ENCODE peak calls at places on chromosomes 2 and 18, in seven cellular contexts. One of them, this sample, is unnamed.

GRCh38 chr2:150425121-150425559 is 62.3 kb downstream of the RND3 start:
- ATAC-seq in GM23338: peak; percentile 92
- ATAC-seq in GM12878: peak; percentile 51
- ATAC-seq in HCT116: no peak
- ATAC-seq in HepG2: peak; percentile 36
- ATAC-seq in Panc1: no peak
- ATAC-seq in upper lobe of left lung: no peak
- ATAC-seq in this sample: no peak

GRCh38 chr2:9439536-9439935 is 16.1 kb downstream of the CPSF3 start:
- ATAC-seq in HepG2: no peak
- ATAC-seq in upper lobe of left lung: no peak
- ATAC-seq in Panc1: no peak
- ATAC-seq in GM23338: no peak
- ATAC-seq in GM12878: no peak
- ATAC-seq in HCT116: no peak
- ATAC-seq in this sample: no peak

GRCh38 chr2:98727758-98728718 is 2.9 kb downstream of the MGAT4A start:
- ATAC-seq in upper lobe of left lung: no peak
- ATAC-seq in GM23338: no peak
- ATAC-seq in Panc1: no peak
- ATAC-seq in HepG2: peak; percentile 10
- ATAC-seq in GM12878: peak; percentile 20
- ATAC-seq in HCT116: no peak
- ATAC-seq in this sample: no peak

GRCh38 chr2:146762786-146763185 is 1082.0 kb upstream of the ACVR2A start:
- ATAC-seq in Panc1: no peak
- ATAC-seq in HepG2: no peak
- ATAC-seq in GM23338: no peak
- ATAC-seq in GM12878: no peak
- ATAC-seq in HCT116: no peak
- ATAC-seq in upper lobe of left lung: no peak
- ATAC-seq in this sample: no peak

GRCh38 chr2:139214806-139215205 is 434.6 kb upstream of the NXPH2 start:
- ATAC-seq in HepG2: no peak
- ATAC-seq in HCT116: no peak
- ATAC-seq in GM23338: no peak
- ATAC-seq in upper lobe of left lung: no peak
- ATAC-seq in Panc1: no peak
- ATAC-seq in GM12878: no peak
- ATAC-seq in this sample: no peak

GRCh38 chr18:51614033-51614432 is 416.6 kb upstream of the MEX3C start:
- ATAC-seq in GM23338: no peak
- ATAC-seq in GM12878: no peak
- ATAC-seq in HepG2: peak; percentile 49
- ATAC-seq in Panc1: no peak
- ATAC-seq in upper lobe of left lung: no peak
- ATAC-seq in HCT116: no peak
- ATAC-seq in this sample: no peak

GRCh38 chr2:168538534-168538933 is 82.5 kb downstream of the CERS6 start:
- ATAC-seq in HepG2: no peak
- ATAC-seq in Panc1: peak; percentile 44
- ATAC-seq in HCT116: peak; percentile 50
- ATAC-seq in GM23338: no peak
- ATAC-seq in upper lobe of left lung: no peak
- ATAC-seq in GM12878: no peak
- ATAC-seq in this sample: no peak

GRCh38 chr2:190717764-190718651 is 69.1 kb downstream of the NAB1 start:
- ATAC-seq in GM12878: no peak
- ATAC-seq in upper lobe of left lung: no peak
- ATAC-seq in GM23338: no peak
- ATAC-seq in HepG2: peak; percentile 47
- ATAC-seq in HCT116: no peak
- ATAC-seq in Panc1: no peak
- ATAC-seq in this sample: no peak

GRCh38 chr2:70520825-70521224 is 32.8 kb downstream of the TGFA start:
- ATAC-seq in GM23338: no peak
- ATAC-seq in upper lobe of left lung: no peak
- ATAC-seq in Panc1: no peak
- ATAC-seq in GM12878: no peak
- ATAC-seq in HepG2: no peak
- ATAC-seq in HCT116: no peak
- ATAC-seq in this sample: no peak

GRCh38 chr2:229815342-229815741 is 101.0 kb upstream of the DNER start:
- ATAC-seq in GM12878: no peak
- ATAC-seq in GM23338: no peak
- ATAC-seq in HCT116: no peak
- ATAC-seq in HepG2: no peak
- ATAC-seq in Panc1: peak; percentile 77
- ATAC-seq in upper lobe of left lung: no peak
- ATAC-seq in this sample: no peak

GRCh38 chr2:19256239-19256638 is 102.2 kb downstream of the OSR1 start:
- ATAC-seq in upper lobe of left lung: no peak
- ATAC-seq in GM12878: no peak
- ATAC-seq in HCT116: no peak
- ATAC-seq in Panc1: no peak
- ATAC-seq in HepG2: no peak
- ATAC-seq in GM23338: no peak
- ATAC-seq in this sample: no peak

GRCh38 chr18:2303517-2304238 is 267.6 kb downstream of the METTL4 start:
- ATAC-seq in Panc1: no peak
- ATAC-seq in HCT116: no peak
- ATAC-seq in upper lobe of left lung: no peak
- ATAC-seq in GM12878: no peak
- ATAC-seq in HepG2: no peak
- ATAC-seq in GM23338: no peak
- ATAC-seq in this sample: no peak

GRCh38 chr2:16739778-16740581 is 74.3 kb upstream of the CYRIA start:
- ATAC-seq in HepG2: no peak
- ATAC-seq in GM23338: no peak
- ATAC-seq in Panc1: no peak
- ATAC-seq in upper lobe of left lung: peak; percentile 70
- ATAC-seq in HCT116: no peak
- ATAC-seq in GM12878: no peak
- ATAC-seq in this sample: no peak

GRCh38 chr2:61943251-61943650 is 37.8 kb downstream of the COMMD1 start:
- ATAC-seq in Panc1: no peak
- ATAC-seq in GM23338: no peak
- ATAC-seq in GM12878: peak; percentile 79
- ATAC-seq in HepG2: no peak
- ATAC-seq in HCT116: peak; percentile 46
- ATAC-seq in upper lobe of left lung: no peak
- ATAC-seq in this sample: no peak

GRCh38 chr2:23803965-23804542 is 122.9 kb downstream of the ATAD2B start:
- ATAC-seq in GM23338: peak; percentile 99
- ATAC-seq in upper lobe of left lung: no peak
- ATAC-seq in HCT116: peak; percentile 92
- ATAC-seq in GM12878: peak; percentile 75
- ATAC-seq in HepG2: peak; percentile 92
- ATAC-seq in Panc1: peak; percentile 81
- ATAC-seq in this sample: no peak

GRCh38 chr2:190050001-190050400 is 12.5 kb downstream of the MSTN start:
- ATAC-seq in Panc1: no peak
- ATAC-seq in upper lobe of left lung: no peak
- ATAC-seq in GM23338: no peak
- ATAC-seq in HepG2: no peak
- ATAC-seq in HCT116: no peak
- ATAC-seq in GM12878: peak; percentile 67
- ATAC-seq in this sample: no peak

GRCh38 chr18:6257950-6258349 is 156.8 kb downstream of the L3MBTL4 start:
- ATAC-seq in GM23338: peak; percentile 91
- ATAC-seq in upper lobe of left lung: peak; percentile 31
- ATAC-seq in HepG2: peak; percentile 88
- ATAC-seq in GM12878: no peak
- ATAC-seq in HCT116: no peak
- ATAC-seq in Panc1: no peak
- ATAC-seq in this sample: no peak

GRCh38 chr2:101479328-101479727 is 4.4 kb upstream of the RFX8 start:
- ATAC-seq in HepG2: no peak
- ATAC-seq in GM12878: peak; percentile 34
- ATAC-seq in upper lobe of left lung: no peak
- ATAC-seq in HCT116: no peak
- ATAC-seq in GM23338: peak; percentile 58
- ATAC-seq in Panc1: no peak
- ATAC-seq in this sample: no peak

GRCh38 chr2:128326296-128326790 is 7.7 kb upstream of the HS6ST1 start:
- ATAC-seq in GM12878: no peak
- ATAC-seq in GM23338: no peak
- ATAC-seq in HCT116: no peak
- ATAC-seq in upper lobe of left lung: no peak
- ATAC-seq in Panc1: no peak
- ATAC-seq in HepG2: no peak
- ATAC-seq in this sample: no peak

GRCh38 chr2:128324897-128325410 is 6.3 kb upstream of the HS6ST1 start:
- ATAC-seq in upper lobe of left lung: no peak
- ATAC-seq in GM12878: no peak
- ATAC-seq in HCT116: no peak
- ATAC-seq in Panc1: no peak
- ATAC-seq in HepG2: no peak
- ATAC-seq in GM23338: no peak
- ATAC-seq in this sample: no peak

GRCh38 chr2:128327180-128327964 is 8.7 kb upstream of the HS6ST1 start:
- ATAC-seq in HCT116: no peak
- ATAC-seq in upper lobe of left lung: no peak
- ATAC-seq in Panc1: no peak
- ATAC-seq in GM12878: no peak
- ATAC-seq in GM23338: no peak
- ATAC-seq in HepG2: no peak
- ATAC-seq in this sample: no peak

GRCh38 chr2:128324008-128324896 is 5.6 kb upstream of the HS6ST1 start:
- ATAC-seq in HCT116: no peak
- ATAC-seq in upper lobe of left lung: no peak
- ATAC-seq in GM23338: no peak
- ATAC-seq in HepG2: no peak
- ATAC-seq in GM12878: no peak
- ATAC-seq in Panc1: no peak
- ATAC-seq in this sample: no peak

DNA sequence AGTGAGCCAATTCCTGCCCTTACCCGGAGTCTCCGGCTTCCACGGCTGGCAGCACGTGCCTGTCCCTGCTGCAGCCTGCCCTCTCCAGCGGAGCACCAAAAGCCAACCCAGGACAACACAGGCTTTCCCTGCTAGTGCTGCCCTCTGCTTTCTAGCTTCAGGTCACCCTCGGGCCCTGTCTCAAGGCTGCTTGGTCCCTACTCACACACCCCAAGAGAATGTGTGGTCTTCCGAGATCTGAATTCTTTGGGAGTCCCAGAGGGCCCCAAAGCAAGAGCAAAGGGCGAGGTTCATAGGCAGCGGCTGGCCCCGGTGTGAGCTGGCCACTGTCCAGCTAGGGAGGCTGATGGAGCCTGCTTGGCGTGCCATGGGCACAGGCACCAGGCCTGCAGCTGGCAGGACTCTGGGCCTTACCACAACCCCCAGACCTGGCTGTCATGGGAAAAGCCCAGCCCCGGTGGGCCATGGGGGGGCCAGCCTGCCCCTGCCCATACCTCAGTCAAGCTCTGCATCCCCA is 7.1 kb upstream of the HS6ST1 start:
- ATAC-seq in GM23338: no peak
- ATAC-seq in GM12878: no peak
- ATAC-seq in HCT116: no peak
- ATAC-seq in Panc1: no peak
- ATAC-seq in upper lobe of left lung: no peak
- ATAC-seq in HepG2: peak; percentile 36
- ATAC-seq in this sample: peak; percentile 52
- TF ChIP-seq POLR2AphosphoS5 in GM23338: no peak
- TF ChIP-seq POLR2AphosphoS5 in GM12878: no peak
- TF ChIP-seq POLR2AphosphoS5 in HCT116: no peak
- TF ChIP-seq POLR2AphosphoS5 in Panc1: no peak
- TF ChIP-seq POLR2AphosphoS5 in upper lobe of left lung: no peak
- TF ChIP-seq POLR2AphosphoS5 in HepG2: no peak
- TF ChIP-seq POLR2AphosphoS5 in this sample: peak; percentile 54

GRCh38 chr18:55774505-55774904 is 186.5 kb upstream of the TCF4 start:
- ATAC-seq in Panc1: no peak
- ATAC-seq in GM23338: no peak
- ATAC-seq in HCT116: no peak
- ATAC-seq in GM12878: no peak
- ATAC-seq in HepG2: no peak
- ATAC-seq in upper lobe of left lung: no peak
- ATAC-seq in this sample: no peak
- TF ChIP-seq POLR2AphosphoS5 in Panc1: no peak
- TF ChIP-seq POLR2AphosphoS5 in GM23338: no peak
- TF ChIP-seq POLR2AphosphoS5 in HCT116: no peak
- TF ChIP-seq POLR2AphosphoS5 in GM12878: no peak
- TF ChIP-seq POLR2AphosphoS5 in HepG2: no peak
- TF ChIP-seq POLR2AphosphoS5 in upper lobe of left lung: no peak
- TF ChIP-seq POLR2AphosphoS5 in this sample: no peak

GRCh38 chr2:8300905-8301304 is 381.0 kb upstream of the ID2 start:
- ATAC-seq in upper lobe of left lung: no peak
- ATAC-seq in HCT116: no peak
- ATAC-seq in Panc1: no peak
- ATAC-seq in GM23338: peak; percentile 49
- ATAC-seq in GM12878: no peak
- ATAC-seq in HepG2: no peak
- ATAC-seq in this sample: no peak

GRCh38 chr2:8300216-8300615 is 381.6 kb upstream of the ID2 start:
- ATAC-seq in GM23338: no peak
- ATAC-seq in Panc1: no peak
- ATAC-seq in upper lobe of left lung: no peak
- ATAC-seq in GM12878: no peak
- ATAC-seq in HepG2: no peak
- ATAC-seq in HCT116: no peak
- ATAC-seq in this sample: no peak

GRCh38 chr2:8306530-8307351 is 375.1 kb upstream of the ID2 start:
- ATAC-seq in HCT116: no peak
- ATAC-seq in Panc1: peak; percentile 69
- ATAC-seq in GM12878: peak; percentile 9
- ATAC-seq in GM23338: no peak
- ATAC-seq in HepG2: no peak
- ATAC-seq in upper lobe of left lung: no peak
- ATAC-seq in this sample: no peak

GRCh38 chr2:8304821-8305766 is 376.8 kb upstream of the ID2 start:
- ATAC-seq in upper lobe of left lung: no peak
- ATAC-seq in Panc1: no peak
- ATAC-seq in GM12878: no peak
- ATAC-seq in GM23338: no peak
- ATAC-seq in HCT116: no peak
- ATAC-seq in HepG2: no peak
- ATAC-seq in this sample: peak; percentile 15

DNA sequence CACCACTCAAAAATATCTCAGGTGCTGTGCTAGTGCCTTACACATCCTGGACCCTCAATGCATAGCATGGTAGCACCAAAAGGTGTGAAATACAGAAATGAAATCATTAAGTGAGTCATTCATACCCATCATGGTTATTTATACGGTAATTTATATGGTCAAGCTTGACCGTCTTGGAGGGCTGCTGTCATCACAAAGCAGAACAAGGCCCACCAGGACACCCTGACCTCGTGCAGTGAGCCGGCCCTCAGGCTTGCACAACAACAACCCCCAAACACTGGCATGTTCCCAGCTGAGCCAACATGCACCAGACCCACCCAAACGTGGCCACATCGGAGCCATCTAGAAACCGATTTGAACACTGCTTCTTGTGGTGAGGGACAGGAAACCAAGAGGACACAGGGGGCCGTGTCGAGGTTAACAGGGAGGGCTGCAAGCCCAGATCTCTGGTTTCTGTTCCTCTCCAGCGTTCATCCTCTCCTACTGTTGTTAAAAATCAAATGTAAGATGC is 378.5 kb upstream of the ID2 start:
- ATAC-seq in HCT116: no peak
- ATAC-seq in GM12878: peak; percentile 77
- ATAC-seq in GM23338: no peak
- ATAC-seq in Panc1: no peak
- ATAC-seq in upper lobe of left lung: peak; percentile 47
- ATAC-seq in HepG2: no peak
- ATAC-seq in this sample: peak; percentile 29
- TF ChIP-seq POLR2AphosphoS5 in HCT116: no peak
- TF ChIP-seq POLR2AphosphoS5 in GM12878: no peak
- TF ChIP-seq POLR2AphosphoS5 in GM23338: no peak
- TF ChIP-seq POLR2AphosphoS5 in Panc1: no peak
- TF ChIP-seq POLR2AphosphoS5 in upper lobe of left lung: no peak
- TF ChIP-seq POLR2AphosphoS5 in HepG2: no peak
- TF ChIP-seq POLR2AphosphoS5 in this sample: no peak

GRCh38 chr2:20977497-20977896 is 66.4 kb downstream of the APOB start:
- ATAC-seq in GM23338: no peak
- ATAC-seq in HepG2: no peak
- ATAC-seq in HCT116: no peak
- ATAC-seq in GM12878: no peak
- ATAC-seq in upper lobe of left lung: no peak
- ATAC-seq in Panc1: no peak
- ATAC-seq in this sample: peak; percentile 71
- TF ChIP-seq POLR2AphosphoS5 in GM23338: no peak
- TF ChIP-seq POLR2AphosphoS5 in HepG2: no peak
- TF ChIP-seq POLR2AphosphoS5 in HCT116: no peak
- TF ChIP-seq POLR2AphosphoS5 in GM12878: no peak
- TF ChIP-seq POLR2AphosphoS5 in upper lobe of left lung: no peak
- TF ChIP-seq POLR2AphosphoS5 in Panc1: no peak
- TF ChIP-seq POLR2AphosphoS5 in this sample: peak; percentile 71

This sample was measured in gastroesophageal sphincter.